ENCODE peak calls at places on chromosomes 16 and 17, in seven cellular contexts. Y is mucosa of descending colon, R is fibroblast of the aortic adventitia, K is adipocyte, C is neuronal stem cell, O is A549, J is skeletal muscle cell. T is an unnamed sample.

GRCh38 chr16:48676836-48677235 is 66.9 kb upstream of the N4BP1 start:
- DNase-seq in Y (no peak), R (peak), K (peak), C (no peak), O (no peak), J (peak), T (no peak)

GRCh38 chr16:83705856-83706255 is 101.9 kb upstream of the HSBP1 start:
- DNase-seq in Y (no peak), R (no peak), K (peak), C (no peak), O (no peak), J (no peak), T (peak)

GRCh38 chr16:75445298-75445697 is 12.0 kb upstream of the CFDP1 start:
- DNase-seq in Y (no peak), R (no peak), K (no peak), C (no peak), O (no peak), J (no peak), T (no peak)

GRCh38 chr16:46763147-46763546 is 15.0 kb upstream of the MYLK3 start:
- DNase-seq in Y (no peak), R (no peak), K (no peak), C (no peak), O (no peak), J (no peak), T (no peak)

GRCh38 chr17:48915459-48916282 is 7.5 kb downstream of the UBE2Z start:
- DNase-seq in Y (no peak), R (peak), K (peak), C (no peak), O (peak), J (peak), T (peak)

GRCh38 chr17:5785867-5786509 is 201.7 kb upstream of the NLRP1 start:
- DNase-seq in Y (no peak), R (peak), K (peak), C (no peak), O (no peak), J (peak), T (peak)

GRCh38 chr16:87207509-87207908 is 109.7 kb downstream of the C16orf95 start:
- DNase-seq in Y (no peak), R (peak), K (peak), C (no peak), O (peak), J (peak), T (no peak)

GRCh38 chr16:74865922-74866598 is 91.4 kb upstream of the FA2H start:
- DNase-seq in Y (no peak), R (peak), K (no peak), C (peak), O (no peak), J (no peak), T (no peak)

GRCh38 chr17:18889658-18890057 is 31.7 kb downstream of the PRPSAP2 start:
- DNase-seq in Y (no peak), R (no peak), K (no peak), C (no peak), O (no peak), J (no peak), T (no peak)

GRCh38 chr17:59763861-59764260 is 56.4 kb downstream of the VMP1 start:
- DNase-seq in Y (no peak), R (peak), K (peak), C (no peak), O (peak), J (peak), T (no peak)

GRCh38 chr16:57563487-57563750 is 21.0 kb downstream of the ADGRG5 start:
- DNase-seq in Y (no peak), R (no peak), K (no peak), C (no peak), O (no peak), J (no peak), T (no peak)

GRCh38 chr17:50944054-50944901 is 78.1 kb upstream of the TOB1 start:
- DNase-seq in Y (peak), R (no peak), K (peak), C (no peak), O (peak), J (no peak), T (no peak)

GRCh38 chr17:77248216-77249054 is 107.7 kb downstream of the SEC14L1 start:
- DNase-seq in Y (no peak), R (no peak), K (no peak), C (no peak), O (no peak), J (no peak), T (no peak)

GRCh38 chr17:79741751-79742588 is 11.2 kb downstream of the ENPP7 start:
- DNase-seq in Y (peak), R (peak), K (peak), C (peak), O (peak), J (no peak), T (no peak)

GRCh38 chr17:350706-351435 is 1.7 kb downstream of the RPH3AL start:
- DNase-seq in Y (peak), R (peak), K (no peak), C (no peak), O (peak), J (no peak), T (no peak)

GRCh38 chr16:87698676-87699179 is 67.1 kb downstream of the KLHDC4 start:
- DNase-seq in Y (no peak), R (no peak), K (no peak), C (no peak), O (no peak), J (no peak), T (no peak)

GRCh38 chr17:40518401-40519088 is 17.1 kb upstream of the TNS4 start:
- DNase-seq in Y (no peak), R (no peak), K (no peak), C (no peak), O (peak), J (no peak), T (peak)

GRCh38 chr17:39808409-39808997 is 55.6 kb downstream of the IKZF3 start:
- DNase-seq in Y (no peak), R (no peak), K (no peak), C (no peak), O (no peak), J (no peak), T (no peak)

GRCh38 chr16:83728518-83728917 is 79.3 kb upstream of the HSBP1 start:
- DNase-seq in Y (no peak), R (no peak), K (no peak), C (no peak), O (no peak), J (no peak), T (no peak)

GRCh38 chr16:2783581-2784375 is 3.6 kb downstream of the PRSS33 start:
- DNase-seq in Y (no peak), R (no peak), K (no peak), C (no peak), O (no peak), J (no peak), T (no peak)

GRCh38 chr16:81531415-81531814 is 86.8 kb downstream of the CMIP start:
- DNase-seq in Y (peak), R (no peak), K (no peak), C (no peak), O (peak), J (no peak), T (no peak)

GRCh38 chr17:71438631-71439146 is 682.1 kb upstream of the SOX9 start:
- DNase-seq in Y (no peak), R (peak), K (peak), C (no peak), O (peak), J (peak), T (peak)

GRCh38 chr16:51815527-51815926 is 664.5 kb upstream of the SALL1 start:
- DNase-seq in Y (no peak), R (no peak), K (no peak), C (no peak), O (no peak), J (no peak), T (no peak)

GRCh38 chr17:45240905-45241314 is 19.2 kb downstream of the FMNL1 start:
- DNase-seq in Y (no peak), R (no peak), K (no peak), C (no peak), O (no peak), J (no peak), T (no peak)
- H3K4me3 ChIP-seq in Y (no peak), R (no peak), K (no peak), C (no peak), O (no peak), J (no peak), T (peak)

GRCh38 chr16:8866118-8866883 is 2.5 kb downstream of the CARHSP1 start:
- DNase-seq in Y (peak), R (peak), K (peak), C (peak), O (no peak), J (no peak), T (no peak)

GRCh38 chr16:8869212-8869987 is 594 bp upstream of the CARHSP1 start:
- DNase-seq in Y (peak), R (no peak), K (no peak), C (no peak), O (no peak), J (no peak), T (no peak)

GRCh38 chr16:8867483-8868271 is 1.1 kb downstream of the CARHSP1 start:
- DNase-seq in Y (peak), R (no peak), K (peak), C (peak), O (no peak), J (no peak), T (no peak)

GRCh38 chr16:8866884-8867482 is 1.8 kb downstream of the CARHSP1 start:
- DNase-seq in Y (no peak), R (no peak), K (no peak), C (no peak), O (no peak), J (no peak), T (no peak)

DNA sequence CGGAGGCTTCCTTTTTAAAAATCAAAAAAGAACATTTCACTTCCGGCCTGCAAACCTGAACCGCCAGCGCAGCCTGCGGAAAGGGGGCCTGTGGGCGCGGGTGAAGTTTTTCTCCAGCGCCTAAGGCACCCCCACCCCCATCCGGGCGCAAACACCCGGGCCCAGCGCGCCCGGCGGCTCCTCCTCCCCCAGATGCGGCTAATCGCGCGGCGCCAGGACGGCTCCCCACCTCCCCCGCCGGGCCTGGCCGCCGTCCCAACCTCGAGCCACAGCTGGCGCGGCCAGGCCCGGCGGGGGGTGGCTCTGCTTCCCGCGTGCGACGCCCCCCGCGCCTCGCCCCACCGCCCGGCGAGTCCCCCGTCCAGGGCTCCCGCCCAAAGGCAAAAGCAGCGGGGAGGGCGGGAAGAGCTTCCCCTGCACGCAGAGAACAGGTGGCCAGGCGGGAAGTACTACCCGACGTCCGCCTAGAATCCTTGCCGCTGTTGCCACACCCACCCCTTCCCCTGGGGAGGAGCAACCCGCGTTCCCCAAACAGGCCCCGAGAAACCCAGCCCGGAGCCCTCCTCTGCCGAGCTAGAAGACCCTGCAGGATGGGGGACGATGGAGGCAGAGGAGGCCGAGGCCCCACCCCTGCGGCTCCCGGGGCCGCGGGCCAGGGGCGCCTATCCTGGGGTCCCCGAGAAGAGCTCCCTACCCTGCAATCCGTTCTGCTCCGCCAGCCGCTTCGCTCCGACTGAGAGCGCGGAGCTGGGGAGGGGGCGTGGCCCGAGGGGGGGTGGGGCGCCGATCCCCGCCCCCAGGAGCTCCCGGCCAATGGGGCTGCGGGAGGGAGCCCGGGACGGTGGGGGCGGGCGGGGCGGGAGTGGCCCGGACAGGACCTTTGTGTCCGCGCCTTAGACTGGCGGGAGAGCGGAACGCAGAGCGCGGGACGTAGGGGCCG is at the start of gene CARHSP1:
- DNase-seq in Y (peak), R (peak), K (peak), C (peak), O (peak), J (peak), T (no peak)
- H3K4me3 ChIP-seq in Y (peak), R (peak), K (peak), C (peak), O (peak), J (peak), T (peak)

DNA sequence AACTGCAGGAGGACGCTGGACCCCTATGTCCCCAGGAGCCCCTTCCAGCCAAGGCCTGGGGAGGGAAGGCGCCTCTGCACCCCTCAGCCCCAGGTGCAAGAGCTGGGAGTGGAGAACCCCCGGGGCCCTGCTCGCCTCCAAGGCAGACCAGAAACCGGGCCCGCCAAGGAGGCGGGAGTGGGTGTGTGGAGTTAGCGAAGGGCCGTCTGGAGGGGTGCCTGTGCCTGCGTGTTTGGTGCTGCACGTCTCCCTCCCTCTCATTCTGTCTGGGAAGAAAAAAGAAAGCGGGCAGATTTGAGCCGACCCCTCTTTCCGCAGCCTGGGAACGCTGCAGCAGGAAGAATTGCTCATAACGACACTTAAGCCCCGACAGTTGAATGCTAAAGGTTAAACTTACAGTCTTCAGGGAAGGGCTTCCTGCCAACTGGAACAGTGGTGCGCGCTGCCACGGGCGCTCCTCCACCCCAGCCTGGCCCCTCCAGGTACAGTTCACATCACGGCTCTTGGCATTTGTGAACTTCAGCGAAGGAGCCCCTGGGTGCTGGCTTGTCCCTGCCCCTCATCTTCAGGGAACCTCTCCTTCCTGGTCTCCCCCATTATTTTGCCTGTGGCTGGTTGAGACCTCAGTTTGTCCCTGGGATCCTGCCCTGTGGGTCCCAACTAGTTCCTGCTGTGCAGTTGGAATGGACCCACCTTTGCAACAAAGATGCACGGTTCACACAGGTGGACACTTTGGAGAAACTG is 19.2 kb upstream of the ZFHX3 start:
- DNase-seq in Y (no peak), R (peak), K (no peak), C (no peak), O (no peak), J (peak), T (no peak)
- H3K4me3 ChIP-seq in Y (no peak), R (no peak), K (no peak), C (no peak), O (no peak), J (peak), T (no peak)

DNA sequence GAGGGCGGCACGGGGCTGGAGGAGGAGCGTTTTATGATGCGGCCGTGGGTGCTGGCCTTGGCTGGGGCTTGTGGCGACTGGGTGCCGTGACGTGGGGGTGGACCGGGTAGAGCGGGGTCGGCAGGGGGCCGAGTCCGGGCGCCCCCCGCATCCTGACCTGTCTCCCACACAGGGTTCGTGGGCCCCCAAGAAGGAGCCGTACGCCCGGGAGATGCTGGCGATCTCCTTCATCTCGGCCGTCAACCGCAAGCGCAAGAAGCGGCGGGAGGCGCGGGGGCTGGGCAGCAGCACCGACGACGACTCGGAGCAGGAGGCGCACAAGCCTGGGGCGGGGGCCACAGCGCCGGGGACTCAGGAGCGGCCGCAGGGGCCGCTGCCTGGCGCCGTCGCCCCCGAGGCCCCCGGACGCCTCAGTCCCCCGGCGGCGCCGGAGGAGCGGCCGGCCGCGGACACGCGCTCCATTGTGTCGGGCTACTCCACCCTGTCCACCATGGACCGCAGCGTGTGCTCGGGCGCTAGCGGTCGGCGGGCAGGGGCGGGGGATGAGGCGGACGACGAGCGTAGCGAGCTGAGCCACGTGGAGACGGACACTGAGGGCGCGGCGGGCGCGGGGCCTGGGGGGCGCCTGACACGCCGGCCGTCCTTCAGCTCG is 81.6 kb downstream of the ARHGAP23 start:
- DNase-seq in Y (no peak), R (no peak), K (no peak), C (no peak), O (no peak), J (no peak), T (no peak)
- H3K4me3 ChIP-seq in Y (no peak), R (no peak), K (peak), C (no peak), O (no peak), J (peak), T (peak)

GRCh38 chr17:8162232-8162996 is at the start of gene VAMP2:
- DNase-seq in Y (peak), R (peak), K (peak), C (no peak), O (peak), J (no peak), T (no peak)

GRCh38 chr17:8166731-8167130 is 4.0 kb upstream of the VAMP2 start:
- DNase-seq in Y (peak), R (no peak), K (no peak), C (no peak), O (no peak), J (no peak), T (no peak)

GRCh38 chr17:8162997-8163977 is 539 bp upstream of the VAMP2 start:
- DNase-seq in Y (peak), R (no peak), K (peak), C (no peak), O (no peak), J (no peak), T (no peak)

GRCh38 chr17:8164815-8165131 is 2.0 kb upstream of the VAMP2 start:
- DNase-seq in Y (peak), R (no peak), K (no peak), C (no peak), O (no peak), J (no peak), T (no peak)

DNA sequence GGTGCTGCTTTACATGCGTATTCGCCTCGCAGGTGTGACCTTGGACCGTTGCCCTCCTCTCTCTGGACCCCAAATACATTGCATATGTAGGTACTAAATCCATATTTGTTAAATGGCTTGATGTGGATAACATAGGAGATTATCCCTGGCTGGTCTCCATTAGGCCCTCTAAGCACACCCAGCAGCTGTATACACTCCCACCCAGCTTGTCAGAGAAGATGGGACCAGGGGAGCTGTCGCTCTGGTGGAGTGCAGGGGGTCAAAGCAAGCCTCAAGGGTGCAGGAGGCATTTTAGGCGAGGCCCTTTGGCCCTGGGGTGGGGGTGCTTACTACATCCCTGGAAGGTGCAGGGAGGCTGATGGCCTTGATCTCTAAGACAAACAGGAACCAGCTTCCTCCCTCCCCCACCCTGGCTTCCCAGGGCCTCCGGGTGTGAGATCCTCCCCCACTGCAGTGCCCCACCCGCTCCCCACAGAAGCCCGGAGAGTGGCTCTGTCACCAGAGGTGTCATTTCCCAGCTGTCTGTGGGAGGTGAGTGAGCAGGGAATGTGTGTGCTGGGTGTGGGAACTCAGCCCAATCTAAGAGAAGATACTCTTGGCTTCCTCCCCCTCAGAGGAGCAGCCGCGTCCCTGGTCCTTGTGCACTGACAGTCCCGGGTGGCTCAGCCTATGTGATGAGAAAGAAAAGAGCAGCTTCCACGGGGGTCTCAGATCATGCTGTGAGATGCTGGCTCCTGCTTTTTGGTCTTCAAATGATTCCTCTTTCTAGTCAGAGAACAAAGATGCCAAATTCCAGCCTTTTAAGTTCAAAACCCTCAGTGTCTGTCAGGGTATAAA is 1.4 kb upstream of the VAMP2 start:
- DNase-seq in Y (peak), R (peak), K (peak), C (no peak), O (peak), J (no peak), T (no peak)
- H3K4me3 ChIP-seq in Y (no peak), R (no peak), K (no peak), C (peak), O (no peak), J (no peak), T (no peak)

T was measured in kidney epithelial cell.